ENCODE peak calls at places on chromosomes 11 and 22, in five cellular contexts. M, W, C, V and B are unnamed samples.

GRCh38 chr11:129348813-129349212 is 26.8 kb upstream of the BARX2 start:
- DNase-seq in M (no peak), W (no peak), C (no peak), V (no peak), B (no peak)

GRCh38 chr11:61052182-61052972 is 49.9 kb upstream of the CD5 start:
- DNase-seq in M (no peak), W (no peak), C (no peak), V (no peak), B (no peak)

GRCh38 chr11:12125609-12126149 is 15.3 kb downstream of the MICAL2 start:
- DNase-seq in M (no peak), W (no peak), C (no peak), V (no peak), B (no peak)

GRCh38 chr22:35173655-35174054 is 83.6 kb upstream of the HMGXB4 start:
- DNase-seq in M (no peak), W (no peak), C (no peak), V (no peak), B (no peak)

GRCh38 chr22:25698461-25698860 is 43.5 kb upstream of the MYO18B start:
- DNase-seq in M (no peak), W (no peak), C (no peak), V (no peak), B (no peak)

GRCh38 chr11:95767498-95767897 is 22.1 kb downstream of the FAM76B start:
- DNase-seq in M (no peak), W (peak), C (no peak), V (no peak), B (no peak)

GRCh38 chr11:118569670-118570069 is 2.5 kb upstream of the ARCN1 start:
- DNase-seq in M (no peak), W (no peak), C (no peak), V (no peak), B (no peak)

GRCh38 chr11:8717876-8718753 is 35.5 kb downstream of the RPL27A start:
- DNase-seq in M (no peak), W (peak), C (peak), V (no peak), B (peak)

GRCh38 chr22:38834215-38834953 is 9.4 kb downstream of the NPTXR start:
- DNase-seq in M (no peak), W (no peak), C (no peak), V (no peak), B (no peak)

GRCh38 chr22:49189871-49190270 is 637.8 kb downstream of the BRD1 start:
- DNase-seq in M (no peak), W (no peak), C (no peak), V (no peak), B (no peak)